ENCODE peak calls at places on chromosomes 3 and 15, in six cellular contexts. D is DMS79; O is naive B cell; V is NCI-H1930; H is effector memory CD8-positive, alpha-beta T cell; F is memory B cell. A is an unnamed sample.

GRCh38 chr15:69561071-69561784 is 108.6 kb downstream of the RPLP1 start:
- DNase-seq in D (no peak), O (no peak), V (peak; percentile 80), H (no peak), F (no peak), A (no peak)

GRCh38 chr3:184459355-184459754 is 79.5 kb downstream of the CHRD start:
- DNase-seq in D (no peak), O (no peak), V (no peak), H (no peak), F (no peak), A (no peak)

GRCh38 chr15:84715442-84716035 is 400 bp downstream of the SEC11A start:
- DNase-seq in D (no peak), O (no peak), V (no peak), H (no peak), F (peak; percentile 1), A (peak; percentile 53)

GRCh38 chr15:52050416-52050815 is 31.4 kb downstream of the MAPK6 start:
- DNase-seq in D (no peak), O (no peak), V (no peak), H (no peak), F (no peak), A (no peak)

GRCh38 chr15:44092221-44092620 is 102.8 kb downstream of the FRMD5 start:
- DNase-seq in D (no peak), O (no peak), V (no peak), H (no peak), F (no peak), A (no peak)

GRCh38 chr3:75342425-75342824 is 321.7 kb upstream of the FRG2C start:
- DNase-seq in D (no peak), O (no peak), V (no peak), H (no peak), F (no peak), A (no peak)

GRCh38 chr3:149820183-149820582 is 7.2 kb downstream of the RNF13 start:
- DNase-seq in D (no peak), O (no peak), V (no peak), H (no peak), F (no peak), A (no peak)

GRCh38 chr3:162601101-162601670 is 1104.6 kb downstream of the OTOL1 start:
- DNase-seq in D (no peak), O (no peak), V (no peak), H (no peak), F (no peak), A (no peak)

GRCh38 chr3:10189557-10190374 is 25.0 kb downstream of the IRAK2 start:
- DNase-seq in D (no peak), O (no peak), V (no peak), H (peak; percentile 38), F (no peak), A (peak; percentile 52)

GRCh38 chr3:104805508-104805907 is 561.2 kb upstream of the ALCAM start:
- DNase-seq in D (no peak), O (no peak), V (no peak), H (no peak), F (no peak), A (no peak)